ENCODE peak calls at places on chromosomes 12 and 14, in four cellular contexts. J is stimulated activated CD4-positive, alpha-beta T cell treated with anti-CD3 and anti-CD28 coated beads, Interleukin-2, amount 100 ng/mL, for 24 hours; V is frontal cortex; A is brain pericyte. N is an unnamed sample.
A peak's percentile ranks its signal among the peaks of the same experiment; 100 is the strongest.

GRCh38 chr12:98767248-98767647 is 122.2 kb downstream of the APAF1 start:
- DNase-seq in A (no peak), V (no peak), J (no peak), N (no peak)

GRCh38 chr14:79144891-79145290 is 974.7 kb downstream of the NRXN3 start:
- DNase-seq in A (no peak), J (no peak), V (no peak), N (no peak)

GRCh38 chr12:56271031-56271430 is 4.3 kb downstream of the COQ10A start:
- DNase-seq in J (no peak), A (no peak), V (no peak), N (no peak)

GRCh38 chr14:24236689-24237462 is 4.1 kb downstream of the GMPR2 start:
- DNase-seq in V (no peak), A (no peak), J (no peak), N (no peak)

GRCh38 chr14:104082807-104083206 is 2.7 kb upstream of the ASPG start:
- DNase-seq in J (no peak), A (no peak), V (peak; percentile 9), N (no peak)

GRCh38 chr14:51419685-51420084 is 179.6 kb downstream of the TMX1 start:
- DNase-seq in A (no peak), J (peak; percentile 2), V (no peak), N (no peak)

GRCh38 chr14:37139710-37140109 is 32.7 kb downstream of the SLC25A21 start:
- DNase-seq in A (no peak), V (no peak), J (no peak), N (no peak)

GRCh38 chr14:104240426-104241157 is 102.2 kb downstream of the KIF26A start:
- DNase-seq in V (no peak), J (no peak), A (no peak), N (no peak)

GRCh38 chr12:96247567-96247962 is 53.4 kb downstream of the ELK3 start:
- DNase-seq in A (no peak), V (no peak), J (no peak), N (no peak)

GRCh38 chr14:102723650-102724049 is 53.6 kb upstream of the TRAF3 start:
- DNase-seq in V (no peak), A (no peak), J (no peak), N (no peak)

N was measured in neural crest cell.